ENCODE peak calls at places on chromosomes 3 and 15, in six cellular contexts. L is H9, P is IMR-90, K is neuronal stem cell, E is trophoblast cell, Q is H1. T is an unnamed sample.

GRCh38 chr3:30934208-30934550 is 39.7 kb upstream of the GADL1 start:
- DNase-seq in L (no peak), P (peak), K (no peak), E (peak), Q (peak), T (peak)

GRCh38 chr3:32399030-32399620 is 7.5 kb downstream of the CMTM7 start:
- DNase-seq in L (no peak), P (peak), K (peak), E (peak), Q (no peak), T (peak)

GRCh38 chr3:43379343-43379742 is 93.0 kb downstream of the SNRK start:
- DNase-seq in L (no peak), P (peak), K (no peak), E (no peak), Q (no peak), T (no peak)

GRCh38 chr15:56286213-56286612 is 42.5 kb upstream of the RFX7 start:
- DNase-seq in L (no peak), P (no peak), K (no peak), E (no peak), Q (no peak), T (peak)

GRCh38 chr15:77611767-77612166 is 20.9 kb downstream of the LINGO1 start:
- DNase-seq in L (no peak), P (no peak), K (no peak), E (no peak), Q (no peak), T (no peak)

GRCh38 chr3:51975857-51976549 is 1.1 kb downstream of the ABHD14A start:
- DNase-seq in L (peak), P (peak), K (no peak), E (peak), Q (no peak), T (peak)

GRCh38 chr3:65830948-65831732 is 207.6 kb downstream of the MAGI1 start:
- DNase-seq in L (no peak), P (no peak), K (no peak), E (no peak), Q (no peak), T (no peak)

GRCh38 chr3:4406746-4407568 is 60.1 kb downstream of the SUMF1 start:
- DNase-seq in L (no peak), P (peak), K (no peak), E (no peak), Q (no peak), T (no peak)

GRCh38 chr3:147654827-147655226 is 245.7 kb downstream of the ZIC1 start:
- DNase-seq in L (no peak), P (no peak), K (no peak), E (no peak), Q (no peak), T (no peak)

GRCh38 chr15:62465173-62465572 is 300.1 kb upstream of the C2CD4B start:
- DNase-seq in L (no peak), P (no peak), K (no peak), E (no peak), Q (no peak), T (peak)

GRCh38 chr3:60917136-60917535 is 334.1 kb downstream of the FHIT start:
- DNase-seq in L (no peak), P (no peak), K (no peak), E (no peak), Q (no peak), T (no peak)

GRCh38 chr3:160885791-160886286 is 129.8 kb downstream of the PPM1L start:
- DNase-seq in L (peak), P (peak), K (no peak), E (peak), Q (peak), T (peak)

GRCh38 chr15:69883306-69883705 is 214.4 kb downstream of the TLE3 start:
- DNase-seq in L (no peak), P (no peak), K (no peak), E (no peak), Q (no peak), T (no peak)

GRCh38 chr3:86180696-86181095 is 810.3 kb downstream of the VGLL3 start:
- DNase-seq in L (no peak), P (no peak), K (no peak), E (peak), Q (no peak), T (peak)

GRCh38 chr3:159748408-159748807 is 240.2 kb upstream of the IL12A start:
- DNase-seq in L (no peak), P (no peak), K (no peak), E (peak), Q (no peak), T (no peak)

GRCh38 chr3:12400795-12401194 is 83.5 kb upstream of the TSEN2 start:
- DNase-seq in L (no peak), P (peak), K (no peak), E (peak), Q (no peak), T (no peak)

GRCh38 chr15:57703387-57703786 is 3.1 kb upstream of the POLR2M start:
- DNase-seq in L (no peak), P (no peak), K (no peak), E (no peak), Q (no peak), T (no peak)

GRCh38 chr3:176623751-176624150 is 573.5 kb downstream of the TBL1XR1 start:
- DNase-seq in L (no peak), P (no peak), K (no peak), E (no peak), Q (no peak), T (no peak)

GRCh38 chr3:126134219-126134975 is 46.0 kb downstream of the ALDH1L1 start:
- DNase-seq in L (peak), P (peak), K (peak), E (peak), Q (no peak), T (peak)

GRCh38 chr3:129289201-129289921 is 10.7 kb downstream of the HMCES start:
- DNase-seq in L (no peak), P (peak), K (no peak), E (no peak), Q (no peak), T (no peak)

GRCh38 chr3:148079370-148079769 is 618.3 kb upstream of the AGTR1 start:
- DNase-seq in L (no peak), P (no peak), K (no peak), E (no peak), Q (no peak), T (no peak)

GRCh38 chr3:2300938-2301337 is 202.3 kb downstream of the CNTN4 start:
- DNase-seq in L (no peak), P (no peak), K (no peak), E (no peak), Q (no peak), T (no peak)

GRCh38 chr3:95341314-95341713 is 1278.5 kb downstream of the NSUN3 start:
- DNase-seq in L (no peak), P (no peak), K (no peak), E (no peak), Q (no peak), T (no peak)

GRCh38 chr15:63887630-63888029 is 53.9 kb upstream of the HERC1 start:
- DNase-seq in L (no peak), P (no peak), K (no peak), E (no peak), Q (no peak), T (no peak)

GRCh38 chr3:62376906-62377865 is 3.8 kb upstream of the FEZF2 start:
- DNase-seq in L (peak), P (no peak), K (no peak), E (no peak), Q (no peak), T (peak)
- H4K8ac ChIP-seq in L (no peak), P (no peak), K (no peak), E (no peak), Q (peak), T (no peak)

DNA sequence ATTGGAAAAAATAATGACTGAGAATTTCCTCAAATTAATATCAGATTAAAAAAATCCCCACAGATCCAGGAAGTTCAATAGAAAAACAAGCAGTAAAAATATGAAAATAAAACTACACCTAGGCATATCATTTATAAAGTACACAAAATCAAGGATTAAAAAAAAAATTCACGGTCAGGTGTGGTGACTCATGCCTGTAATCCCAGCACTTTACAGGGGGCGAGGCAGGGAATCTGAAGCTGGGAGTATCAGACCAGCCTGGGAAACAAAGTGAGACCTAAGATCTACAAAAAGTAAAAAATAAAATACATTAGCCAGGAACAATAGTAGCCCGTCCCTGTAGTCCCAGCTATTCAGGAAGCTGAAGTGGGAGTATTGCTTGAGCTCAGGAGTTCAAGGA is 778.3 kb upstream of the ALCAM start:
- DNase-seq in L (no peak), P (no peak), K (no peak), E (no peak), Q (no peak), T (peak)
- H4K8ac ChIP-seq in L (no peak), P (no peak), K (no peak), E (no peak), Q (no peak), T (no peak)

GRCh38 chr3:113744941-113745272 is 1.1 kb downstream of the NAA50 start:
- DNase-seq in L (no peak), P (no peak), K (no peak), E (no peak), Q (no peak), T (no peak)

GRCh38 chr3:113747719-113748046 is 848 bp downstream of the ATP6V1A start:
- DNase-seq in L (no peak), P (no peak), K (peak), E (no peak), Q (no peak), T (no peak)

GRCh38 chr3:113745273-113746068 is 578 bp downstream of the NAA50 start:
- DNase-seq in L (peak), P (peak), K (peak), E (peak), Q (peak), T (peak)

GRCh38 chr3:113746955-113747718 is at the start of gene ATP6V1A:
- DNase-seq in L (peak), P (no peak), K (peak), E (peak), Q (no peak), T (peak)

GRCh38 chr3:113746069-113746954 is at the start of gene NAA50:
- DNase-seq in L (peak), P (peak), K (peak), E (peak), Q (peak), T (peak)
- H4K8ac ChIP-seq in L (no peak), P (peak), K (no peak), E (peak), Q (peak), T (peak)

DNA sequence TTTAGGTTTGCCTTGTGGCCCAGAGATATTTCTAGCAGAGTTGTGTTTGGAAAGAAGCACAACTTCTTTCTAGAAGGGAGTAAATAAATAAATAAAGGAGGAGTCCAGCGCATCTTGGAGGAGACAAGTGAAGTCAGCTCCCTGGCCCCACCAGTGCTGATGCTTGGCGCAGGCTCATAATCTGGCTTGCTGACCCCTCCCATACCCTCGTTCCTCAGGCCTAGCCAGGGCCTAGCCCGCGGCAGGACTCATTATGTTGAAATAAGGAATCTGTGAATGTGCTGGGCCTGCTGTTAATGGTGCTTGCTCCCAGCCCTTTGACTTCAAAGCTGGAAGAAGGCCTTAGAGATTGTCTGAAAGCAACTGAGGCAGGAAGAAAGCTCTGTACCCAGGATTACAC is 3.1 kb downstream of the ZNF710 start:
- DNase-seq in L (no peak), P (no peak), K (no peak), E (peak), Q (no peak), T (peak)
- H4K8ac ChIP-seq in L (no peak), P (peak), K (no peak), E (peak), Q (no peak), T (no peak)

GRCh38 chr3:194118920-194119319 is 17.0 kb upstream of the HES1 start:
- DNase-seq in L (no peak), P (no peak), K (no peak), E (no peak), Q (no peak), T (no peak)
- H4K8ac ChIP-seq in L (no peak), P (no peak), K (no peak), E (no peak), Q (no peak), T (no peak)

GRCh38 chr3:57061556-57061955 is 1.1 kb downstream of the SPATA12 start:
- DNase-seq in L (no peak), P (no peak), K (no peak), E (no peak), Q (no peak), T (no peak)
- H4K8ac ChIP-seq in L (no peak), P (no peak), K (no peak), E (no peak), Q (no peak), T (no peak)

GRCh38 chr3:185942907-185943306 is 5.1 kb upstream of the TRA2B start:
- DNase-seq in L (no peak), P (no peak), K (no peak), E (no peak), Q (no peak), T (no peak)
- H4K8ac ChIP-seq in L (no peak), P (no peak), K (no peak), E (peak), Q (no peak), T (no peak)

GRCh38 chr15:84840255-84840654 is 23.1 kb downstream of the ALPK3 start:
- DNase-seq in L (no peak), P (no peak), K (no peak), E (no peak), Q (no peak), T (no peak)
- H4K8ac ChIP-seq in L (no peak), P (no peak), K (no peak), E (no peak), Q (no peak), T (no peak)

T was measured in mesendoderm.